ENCODE peak calls at places on chromosomes 2 and 18, in seven cellular contexts. F is astrocyte, L is fibroblast of the aortic adventitia, Q is astrocyte of the spinal cord, P is AG04450, U is IMR-90, A is heart right ventricle. S is an unnamed sample.

GRCh38 chr2:74093840-74094239 is 53.9 kb downstream of the BOLA3 start:
- DNase-seq in F (no peak), L (no peak), Q (no peak), P (no peak), U (no peak), A (no peak), S (no peak)

GRCh38 chr2:127614246-127614645 is 31.7 kb upstream of the GPR17 start:
- DNase-seq in F (no peak), L (no peak), Q (no peak), P (no peak), U (no peak), A (no peak), S (no peak)

GRCh38 chr2:233381013-233381995 is 27.0 kb downstream of the DGKD start:
- DNase-seq in F (no peak), L (no peak), Q (no peak), P (no peak), U (no peak), A (no peak), S (peak; percentile 25)

GRCh38 chr18:50696929-50697328 is 122.9 kb downstream of the MRO start:
- DNase-seq in F (no peak), L (no peak), Q (no peak), P (no peak), U (no peak), A (no peak), S (no peak)

GRCh38 chr2:182980115-182980514 is 58.1 kb downstream of the NCKAP1 start:
- DNase-seq in F (peak; percentile 18), L (peak; percentile 57), Q (peak; percentile 62), P (no peak), U (peak; percentile 62), A (no peak), S (peak; percentile 5)

GRCh38 chr18:34122724-34123334 is 101.9 kb downstream of the NOL4 start:
- DNase-seq in F (peak; percentile 46), L (peak; percentile 58), Q (peak; percentile 64), P (peak; percentile 21), U (peak; percentile 53), A (peak; percentile 7), S (peak; percentile 24)

GRCh38 chr2:203361922-203362321 is 33.7 kb downstream of the ABI2 start:
- DNase-seq in F (peak; percentile 14), L (peak; percentile 38), Q (peak; percentile 21), P (no peak), U (peak; percentile 51), A (no peak), S (no peak)

GRCh38 chr2:31282634-31283033 is 48.7 kb downstream of the EHD3 start:
- DNase-seq in F (no peak), L (no peak), Q (no peak), P (no peak), U (no peak), A (no peak), S (no peak)

GRCh38 chr2:55824554-55825096 is 99.0 kb downstream of the EFEMP1 start:
- DNase-seq in F (no peak), L (no peak), Q (no peak), P (no peak), U (no peak), A (no peak), S (no peak)

GRCh38 chr18:46097853-46098615 is at the start of gene ATP5F1A:
- DNase-seq in F (peak; percentile 65), L (peak; percentile 79), Q (peak; percentile 87), P (peak; percentile 36), U (peak; percentile 77), A (peak; percentile 95), S (peak; percentile 89)

GRCh38 chr2:162244559-162245031 is 1.4 kb upstream of the FAP start:
- DNase-seq in F (peak; percentile 98), L (peak; percentile 93), Q (peak; percentile 92), P (no peak), U (peak; percentile 93), A (no peak), S (peak; percentile 92)

GRCh38 chr18:21505231-21505630 is 95.3 kb downstream of the ESCO1 start:
- DNase-seq in F (no peak), L (no peak), Q (no peak), P (no peak), U (no peak), A (no peak), S (no peak)

GRCh38 chr2:218607436-218608115 is at the start of gene PLCD4:
- DNase-seq in F (peak; percentile 67), L (peak; percentile 83), Q (peak; percentile 74), P (peak; percentile 27), U (peak; percentile 80), A (peak; percentile 15), S (peak; percentile 90)

GRCh38 chr2:79585701-79586428 is 73.0 kb downstream of the CTNNA2 start:
- DNase-seq in F (peak; percentile 88), L (peak; percentile 16), Q (peak; percentile 77), P (no peak), U (peak; percentile 10), A (no peak), S (no peak)

GRCh38 chr2:74597456-74597855 is 42.9 kb downstream of the DOK1 start:
- DNase-seq in F (no peak), L (peak; percentile 11), Q (no peak), P (no peak), U (no peak), A (no peak), S (peak; percentile 42)

GRCh38 chr2:637804-638203 is 39.4 kb downstream of the TMEM18 start:
- DNase-seq in F (no peak), L (no peak), Q (no peak), P (no peak), U (no peak), A (no peak), S (no peak)

GRCh38 chr2:119491776-119492525 is 32.3 kb downstream of the SCTR start:
- DNase-seq in F (peak; percentile 93), L (peak; percentile 73), Q (peak; percentile 69), P (peak; percentile 18), U (peak; percentile 71), A (no peak), S (peak; percentile 62)

GRCh38 chr2:47271054-47272000 is 116.2 kb upstream of the STPG4 start:
- DNase-seq in F (no peak), L (no peak), Q (no peak), P (no peak), U (no peak), A (no peak), S (no peak)

GRCh38 chr2:105521176-105521575 is 122.3 kb upstream of the FHL2 start:
- DNase-seq in F (no peak), L (peak; percentile 67), Q (peak; percentile 44), P (no peak), U (peak; percentile 15), A (no peak), S (peak; percentile 50)

GRCh38 chr18:74733592-74733991 is 135.9 kb downstream of the ZNF407 start:
- DNase-seq in F (no peak), L (no peak), Q (no peak), P (no peak), U (no peak), A (no peak), S (no peak)

GRCh38 chr2:232525199-232525598 is 761 bp upstream of the CHRND start:
- DNase-seq in F (no peak), L (no peak), Q (no peak), P (no peak), U (no peak), A (no peak), S (no peak)

GRCh38 chr2:43854671-43855070 is 15.9 kb downstream of the ABCG8 start:
- DNase-seq in F (no peak), L (no peak), Q (no peak), P (no peak), U (no peak), A (no peak), S (no peak)

GRCh38 chr2:134232868-134233732 is 20.8 kb upstream of the MGAT5 start:
- DNase-seq in F (peak; percentile 48), L (no peak), Q (peak; percentile 26), P (no peak), U (peak; percentile 59), A (no peak), S (peak; percentile 16)

GRCh38 chr2:72998724-72999123 is 72.8 kb downstream of the SFXN5 start:
- DNase-seq in F (no peak), L (no peak), Q (no peak), P (no peak), U (no peak), A (no peak), S (no peak)

GRCh38 chr2:72999729-73000725 is 71.5 kb downstream of the SFXN5 start:
- DNase-seq in F (peak; percentile 72), L (peak; percentile 55), Q (peak; percentile 70), P (no peak), U (peak; percentile 73), A (no peak), S (peak; percentile 18)

GRCh38 chr2:73003027-73003426 is 68.5 kb downstream of the SFXN5 start:
- DNase-seq in F (no peak), L (no peak), Q (no peak), P (no peak), U (no peak), A (no peak), S (no peak)

GRCh38 chr2:72998234-72998651 is 73.3 kb downstream of the SFXN5 start:
- DNase-seq in F (no peak), L (no peak), Q (no peak), P (no peak), U (no peak), A (no peak), S (no peak)

DNA sequence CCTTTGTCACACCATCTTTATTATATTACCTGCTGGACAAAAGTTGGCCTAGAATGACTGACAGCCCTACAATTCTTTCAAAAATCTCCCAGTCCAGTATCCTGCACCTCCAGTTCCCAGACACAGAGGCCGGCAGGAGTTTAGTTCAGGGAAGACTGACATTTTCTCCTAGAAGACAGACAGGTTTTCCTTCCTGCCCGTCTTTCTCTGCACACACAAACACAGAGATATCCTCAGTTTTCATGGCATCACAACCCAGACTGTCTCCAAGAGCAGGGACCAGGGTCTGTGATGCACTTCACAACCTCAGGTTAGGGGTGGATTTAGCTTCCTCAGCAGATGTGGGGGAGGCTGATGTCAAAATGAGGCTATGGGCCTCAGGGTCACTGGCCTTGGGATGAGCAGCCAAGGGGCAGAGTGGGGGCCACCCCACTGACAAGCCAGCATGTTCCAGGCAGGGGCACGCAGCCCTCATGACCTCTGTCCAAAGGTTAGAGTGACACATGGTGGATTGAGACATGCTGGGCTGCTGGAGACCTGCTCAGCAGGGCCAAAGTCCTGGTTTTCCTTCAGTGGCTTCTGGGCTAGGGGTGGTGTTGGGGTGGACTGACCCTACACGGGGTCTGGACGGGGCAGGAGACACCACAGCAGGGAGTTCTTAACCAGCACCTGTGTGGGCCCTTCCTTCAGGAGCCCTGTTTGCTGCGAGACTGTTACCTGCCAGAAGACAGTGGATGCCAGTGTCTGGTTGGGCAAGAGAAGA is 70.5 kb downstream of the SFXN5 start:
- DNase-seq in F (no peak), L (no peak), Q (no peak), P (no peak), U (no peak), A (no peak), S (no peak)
- TF ChIP-seq CTCF in F (no peak), L (no peak), Q (no peak), P (no peak), U (no peak), A (no peak), S (no peak)

GRCh38 chr18:55161966-55162365 is 202.7 kb upstream of the CCDC68 start:
- DNase-seq in F (peak; percentile 36), L (peak; percentile 22), Q (no peak), P (no peak), U (no peak), A (no peak), S (no peak)
- H3K4me3 ChIP-seq in F (no peak overlapping the region), L (no peak overlapping the region), Q (no peak overlapping the region), P (no peak overlapping the region), U (no peak overlapping the region), A (no peak overlapping the region), S (no peak overlapping the region)

GRCh38 chr2:195656859-195657633 is at the start of gene SLC39A10:
- DNase-seq in F (peak; percentile 93), L (peak; percentile 99), Q (peak; percentile 98), P (peak; percentile 96), U (peak; percentile 98), A (peak; percentile 96), S (peak; percentile 96)
- TF ChIP-seq CTCF in F (no peak), L (no peak), Q (no peak), P (no peak), U (peak; percentile 20), A (peak; percentile 20), S (no peak)

GRCh38 chr18:57427429-57428181 is 7.6 kb upstream of the ONECUT2 start:
- DNase-seq in F (no peak), L (no peak), Q (no peak), P (no peak), U (no peak), A (no peak), S (no peak)
- H3K4me3 ChIP-seq in F (no peak overlapping the region), L (no peak overlapping the region), Q (no peak overlapping the region), P (no peak overlapping the region), U (no peak overlapping the region), A (peak overlapping the region; percentile 43), S (no peak overlapping the region)

S was measured in foreskin fibroblast.